ENCODE peak calls at places on chromosomes 6 and 20, in four cellular contexts. One of them, this sample, is unnamed.
A peak's percentile ranks its signal among the peaks of the same experiment; 100 is the strongest.

GRCh38 chr6:70371454-70372105 is 41.7 kb upstream of the FAM135A start:
- DNase-seq in nephron progenitor cell: no peak
- DNase-seq in left ventricle myocardium inferior: no peak
- DNase-seq in stomach: no peak
- DNase-seq in this sample: no peak

GRCh38 chr6:71250050-71250689 is 38.4 kb upstream of the OGFRL1 start:
- DNase-seq in nephron progenitor cell: no peak
- DNase-seq in stomach: no peak
- DNase-seq in left ventricle myocardium inferior: no peak
- DNase-seq in this sample: no peak

GRCh38 chr6:111752476-111752875 is 120.8 kb downstream of the FYN start:
- DNase-seq in stomach: no peak
- DNase-seq in nephron progenitor cell: no peak
- DNase-seq in left ventricle myocardium inferior: no peak
- DNase-seq in this sample: no peak

GRCh38 chr6:81812416-81812815 is 59.9 kb upstream of the TENT5A start:
- DNase-seq in stomach: no peak
- DNase-seq in nephron progenitor cell: no peak
- DNase-seq in left ventricle myocardium inferior: no peak
- DNase-seq in this sample: no peak

GRCh38 chr6:8130399-8130798 is 28.1 kb upstream of the EEF1E1 start:
- DNase-seq in stomach: no peak
- DNase-seq in left ventricle myocardium inferior: no peak
- DNase-seq in nephron progenitor cell: no peak
- DNase-seq in this sample: no peak

GRCh38 chr6:156080371-156080770 is 624.7 kb upstream of the NOX3 start:
- DNase-seq in left ventricle myocardium inferior: no peak
- DNase-seq in nephron progenitor cell: no peak
- DNase-seq in stomach: no peak
- DNase-seq in this sample: no peak

GRCh38 chr20:6311841-6312655 is 189.2 kb upstream of the FERMT1 start:
- DNase-seq in stomach: no peak
- DNase-seq in nephron progenitor cell: no peak
- DNase-seq in left ventricle myocardium inferior: no peak
- DNase-seq in this sample: no peak

GRCh38 chr6:7542878-7543394 is 1.5 kb downstream of the DSP start:
- DNase-seq in left ventricle myocardium inferior: peak; percentile 66
- DNase-seq in stomach: peak; percentile 85
- DNase-seq in nephron progenitor cell: peak; percentile 75
- DNase-seq in this sample: peak; percentile 57

GRCh38 chr20:53842301-53843099 is 227.9 kb downstream of the BCAS1 start:
- DNase-seq in stomach: no peak
- DNase-seq in left ventricle myocardium inferior: no peak
- DNase-seq in nephron progenitor cell: no peak
- DNase-seq in this sample: no peak

GRCh38 chr6:101879782-101880181 is 486.3 kb downstream of the GRIK2 start:
- DNase-seq in stomach: no peak
- DNase-seq in nephron progenitor cell: no peak
- DNase-seq in left ventricle myocardium inferior: no peak
- DNase-seq in this sample: no peak

GRCh38 chr6:16273266-16273665 is 34.9 kb downstream of the GMPR start:
- DNase-seq in left ventricle myocardium inferior: no peak
- DNase-seq in stomach: no peak
- DNase-seq in nephron progenitor cell: no peak
- DNase-seq in this sample: no peak

GRCh38 chr6:138499303-138499991 is at the start of gene NHSL1:
- DNase-seq in stomach: no peak
- DNase-seq in nephron progenitor cell: peak; percentile 22
- DNase-seq in left ventricle myocardium inferior: no peak
- DNase-seq in this sample: peak; percentile 69

GRCh38 chr6:38212116-38212515 is 392.6 kb downstream of the ZFAND3 start:
- DNase-seq in nephron progenitor cell: no peak
- DNase-seq in left ventricle myocardium inferior: no peak
- DNase-seq in stomach: no peak
- DNase-seq in this sample: no peak

GRCh38 chr20:52981051-52981450 is 8.9 kb downstream of the TSHZ2 start:
- DNase-seq in left ventricle myocardium inferior: no peak
- DNase-seq in nephron progenitor cell: no peak
- DNase-seq in stomach: no peak
- DNase-seq in this sample: no peak

GRCh38 chr20:25669826-25670422 is 26.7 kb downstream of the ZNF337 start:
- DNase-seq in nephron progenitor cell: no peak
- DNase-seq in stomach: no peak
- DNase-seq in left ventricle myocardium inferior: no peak
- DNase-seq in this sample: no peak

GRCh38 chr20:45897289-45897688 is 6.2 kb downstream of the CTSA start:
- DNase-seq in stomach: no peak
- DNase-seq in nephron progenitor cell: no peak
- DNase-seq in left ventricle myocardium inferior: no peak
- DNase-seq in this sample: no peak

This sample was measured in retina.